ENCODE peak calls at places on chromosome 5, in six cellular contexts. G is HT1080; R is HS-27A; M is SK-N-MC; Y is effector CD4-positive, alpha-beta T cell; E is NAMALWA. F is an unnamed sample.

GRCh38 chr5:133240425-133241091 is 188.7 kb downstream of the HSPA4 start:
- DNase-seq in G (peak; percentile 98), R (peak; percentile 62), M (no peak), Y (no peak), E (no peak), F (peak; percentile 47)

GRCh38 chr5:56319281-56320242 is 86.4 kb upstream of the ANKRD55 start:
- DNase-seq in G (peak; percentile 67), R (no peak), M (no peak), Y (no peak), E (no peak), F (no peak)

GRCh38 chr5:82894754-82895153 is 182.4 kb downstream of the TMEM167A start:
- DNase-seq in G (no peak), R (no peak), M (no peak), Y (no peak), E (no peak), F (no peak)

GRCh38 chr5:109682383-109682782 is 7.3 kb upstream of the MAN2A1 start:
- DNase-seq in G (no peak), R (no peak), M (no peak), Y (no peak), E (no peak), F (no peak)

GRCh38 chr5:42982107-42982622 is 58.0 kb downstream of the ANXA2R start:
- DNase-seq in G (no peak), R (no peak), M (no peak), Y (no peak), E (no peak), F (peak; percentile 44)

GRCh38 chr5:146816775-146817387 is 61.7 kb downstream of the PPP2R2B start:
- DNase-seq in G (no peak), R (no peak), M (no peak), Y (no peak), E (no peak), F (peak; percentile 26)

GRCh38 chr5:520850-521226 is 3.4 kb downstream of the SLC9A3 start:
- DNase-seq in G (no peak), R (no peak), M (no peak), Y (no peak), E (no peak), F (no peak)

GRCh38 chr5:36876965-36877666 is 547 bp downstream of the NIPBL start:
- DNase-seq in G (peak; percentile 59), R (peak; percentile 57), M (no peak), Y (peak; percentile 55), E (peak; percentile 73), F (peak; percentile 74)

GRCh38 chr5:73152411-73153388 is 20.3 kb upstream of the TMEM174 start:
- DNase-seq in G (no peak), R (no peak), M (no peak), Y (no peak), E (no peak), F (no peak)

GRCh38 chr5:5360878-5361520 is 61.5 kb upstream of the ICE1 start:
- DNase-seq in G (no peak), R (no peak), M (no peak), Y (no peak), E (no peak), F (no peak)

GRCh38 chr5:171388816-171389168 is 1.1 kb downstream of the NPM1 start:
- DNase-seq in G (peak; percentile 38), R (no peak), M (no peak), Y (no peak), E (no peak), F (no peak)

GRCh38 chr5:6545036-6545693 is 87.7 kb downstream of the NSUN2 start:
- DNase-seq in G (no peak), R (no peak), M (no peak), Y (no peak), E (no peak), F (no peak)

GRCh38 chr5:23506329-23507236 is 826 bp upstream of the PRDM9 start:
- DNase-seq in G (no peak), R (no peak), M (no peak), Y (no peak), E (no peak), F (no peak)